ENCODE peak calls at places on chromosome 13, in eight cellular contexts. One of them, this sample, is unnamed.

GRCh38 chr13:60282708-60283107 is 114.3 kb upstream of the TDRD3 start:
- DNase-seq in stromal cell of bone marrow: no peak
- DNase-seq in NCI-H187: no peak
- DNase-seq in HEK293T: no peak
- DNase-seq in WTC11: no peak
- DNase-seq in psoas muscle: no peak
- DNase-seq in foreskin keratinocyte: no peak
- DNase-seq in astrocyte of the cerebellum: no peak
- DNase-seq in this sample: no peak

GRCh38 chr13:35157143-35157755 is 215.2 kb downstream of the NBEA start:
- DNase-seq in stromal cell of bone marrow: peak; percentile 33
- DNase-seq in NCI-H187: no peak
- DNase-seq in HEK293T: peak; percentile 43
- DNase-seq in WTC11: peak; percentile 21
- DNase-seq in psoas muscle: no peak
- DNase-seq in foreskin keratinocyte: peak; percentile 48
- DNase-seq in astrocyte of the cerebellum: peak; percentile 53
- DNase-seq in this sample: peak; percentile 64

GRCh38 chr13:47564041-47564440 is 437.0 kb downstream of the SUCLA2 start:
- DNase-seq in stromal cell of bone marrow: no peak
- DNase-seq in NCI-H187: no peak
- DNase-seq in HEK293T: no peak
- DNase-seq in WTC11: peak; percentile 60
- DNase-seq in psoas muscle: no peak
- DNase-seq in foreskin keratinocyte: no peak
- DNase-seq in astrocyte of the cerebellum: no peak
- DNase-seq in this sample: peak; percentile 77

GRCh38 chr13:108494991-108495661 is 134.3 kb upstream of the MYO16 start:
- DNase-seq in stromal cell of bone marrow: no peak
- DNase-seq in NCI-H187: no peak
- DNase-seq in HEK293T: no peak
- DNase-seq in WTC11: peak; percentile 20
- DNase-seq in psoas muscle: no peak
- DNase-seq in foreskin keratinocyte: peak; percentile 9
- DNase-seq in astrocyte of the cerebellum: no peak
- DNase-seq in this sample: peak; percentile 47

GRCh38 chr13:113934576-113934975 is 39.3 kb downstream of the C13orf46 start:
- DNase-seq in stromal cell of bone marrow: no peak
- DNase-seq in NCI-H187: no peak
- DNase-seq in HEK293T: no peak
- DNase-seq in WTC11: no peak
- DNase-seq in psoas muscle: peak; percentile 8
- DNase-seq in foreskin keratinocyte: no peak
- DNase-seq in astrocyte of the cerebellum: no peak
- DNase-seq in this sample: no peak

GRCh38 chr13:93248627-93249047 is 22.0 kb downstream of the GPC6 start:
- DNase-seq in stromal cell of bone marrow: no peak
- DNase-seq in NCI-H187: peak; percentile 88
- DNase-seq in HEK293T: peak; percentile 73
- DNase-seq in WTC11: peak; percentile 61
- DNase-seq in psoas muscle: no peak
- DNase-seq in foreskin keratinocyte: no peak
- DNase-seq in astrocyte of the cerebellum: peak; percentile 79
- DNase-seq in this sample: peak; percentile 90

GRCh38 chr13:90824027-90824426 is 523.5 kb upstream of the MIR17HG start:
- DNase-seq in stromal cell of bone marrow: no peak
- DNase-seq in NCI-H187: no peak
- DNase-seq in HEK293T: no peak
- DNase-seq in WTC11: no peak
- DNase-seq in psoas muscle: no peak
- DNase-seq in foreskin keratinocyte: peak; percentile 44
- DNase-seq in astrocyte of the cerebellum: no peak
- DNase-seq in this sample: no peak

GRCh38 chr13:30159446-30159839 is 147.9 kb downstream of the KATNAL1 start:
- DNase-seq in stromal cell of bone marrow: peak; percentile 78
- DNase-seq in NCI-H187: no peak
- DNase-seq in HEK293T: no peak
- DNase-seq in WTC11: no peak
- DNase-seq in psoas muscle: no peak
- DNase-seq in foreskin keratinocyte: peak; percentile 32
- DNase-seq in astrocyte of the cerebellum: peak; percentile 82
- DNase-seq in this sample: no peak

GRCh38 chr13:50650936-50651638 is 192.4 kb downstream of the DLEU7 start:
- DNase-seq in stromal cell of bone marrow: no peak
- DNase-seq in NCI-H187: no peak
- DNase-seq in HEK293T: no peak
- DNase-seq in WTC11: no peak
- DNase-seq in psoas muscle: no peak
- DNase-seq in foreskin keratinocyte: no peak
- DNase-seq in astrocyte of the cerebellum: no peak
- DNase-seq in this sample: no peak

GRCh38 chr13:28037399-28037798 is 48.9 kb upstream of the URAD start:
- DNase-seq in stromal cell of bone marrow: peak; percentile 28
- DNase-seq in NCI-H187: no peak
- DNase-seq in HEK293T: no peak
- DNase-seq in WTC11: no peak
- DNase-seq in psoas muscle: no peak
- DNase-seq in foreskin keratinocyte: no peak
- DNase-seq in astrocyte of the cerebellum: no peak
- DNase-seq in this sample: peak; percentile 19

GRCh38 chr13:76014618-76015315 is 378.6 kb downstream of the LMO7 start:
- DNase-seq in stromal cell of bone marrow: no peak
- DNase-seq in NCI-H187: no peak
- DNase-seq in HEK293T: no peak
- DNase-seq in WTC11: no peak
- DNase-seq in psoas muscle: no peak
- DNase-seq in foreskin keratinocyte: peak; percentile 79
- DNase-seq in astrocyte of the cerebellum: no peak
- DNase-seq in this sample: no peak

GRCh38 chr13:85497652-85498051 is 301.6 kb downstream of the SLITRK6 start:
- DNase-seq in stromal cell of bone marrow: peak; percentile 82
- DNase-seq in NCI-H187: no peak
- DNase-seq in HEK293T: no peak
- DNase-seq in WTC11: no peak
- DNase-seq in psoas muscle: no peak
- DNase-seq in foreskin keratinocyte: peak; percentile 91
- DNase-seq in astrocyte of the cerebellum: peak; percentile 92
- DNase-seq in this sample: no peak

GRCh38 chr13:24142886-24143285 is 17.6 kb upstream of the SPATA13 start:
- DNase-seq in stromal cell of bone marrow: no peak
- DNase-seq in NCI-H187: no peak
- DNase-seq in HEK293T: no peak
- DNase-seq in WTC11: no peak
- DNase-seq in psoas muscle: no peak
- DNase-seq in foreskin keratinocyte: no peak
- DNase-seq in astrocyte of the cerebellum: no peak
- DNase-seq in this sample: no peak

GRCh38 chr13:37956536-37956935 is 87.0 kb upstream of the TRPC4 start:
- DNase-seq in stromal cell of bone marrow: no peak
- DNase-seq in NCI-H187: no peak
- DNase-seq in HEK293T: no peak
- DNase-seq in WTC11: no peak
- DNase-seq in psoas muscle: no peak
- DNase-seq in foreskin keratinocyte: peak; percentile 86
- DNase-seq in astrocyte of the cerebellum: no peak
- DNase-seq in this sample: no peak

GRCh38 chr13:27393101-27393500 is 31.3 kb upstream of the GTF3A start:
- DNase-seq in stromal cell of bone marrow: peak; percentile 4
- DNase-seq in NCI-H187: no peak
- DNase-seq in HEK293T: no peak
- DNase-seq in WTC11: no peak
- DNase-seq in psoas muscle: no peak
- DNase-seq in foreskin keratinocyte: no peak
- DNase-seq in astrocyte of the cerebellum: no peak
- DNase-seq in this sample: no peak

GRCh38 chr13:97566907-97567306 is 132.9 kb downstream of the RAP2A start:
- DNase-seq in stromal cell of bone marrow: no peak
- DNase-seq in NCI-H187: no peak
- DNase-seq in HEK293T: no peak
- DNase-seq in WTC11: no peak
- DNase-seq in psoas muscle: no peak
- DNase-seq in foreskin keratinocyte: no peak
- DNase-seq in astrocyte of the cerebellum: no peak
- DNase-seq in this sample: no peak

GRCh38 chr13:40191186-40191980 is 475.1 kb downstream of the FOXO1 start:
- DNase-seq in stromal cell of bone marrow: no peak
- DNase-seq in NCI-H187: no peak
- DNase-seq in HEK293T: no peak
- DNase-seq in WTC11: no peak
- DNase-seq in psoas muscle: no peak
- DNase-seq in foreskin keratinocyte: no peak
- DNase-seq in astrocyte of the cerebellum: no peak
- DNase-seq in this sample: no peak

GRCh38 chr13:42395066-42395821 is 123.3 kb downstream of the AKAP11 start:
- DNase-seq in stromal cell of bone marrow: no peak
- DNase-seq in NCI-H187: no peak
- DNase-seq in HEK293T: no peak
- DNase-seq in WTC11: no peak
- DNase-seq in psoas muscle: no peak
- DNase-seq in foreskin keratinocyte: no peak
- DNase-seq in astrocyte of the cerebellum: no peak
- DNase-seq in this sample: no peak

GRCh38 chr13:97226788-97227627 is 4.9 kb downstream of the MBNL2 start:
- DNase-seq in stromal cell of bone marrow: no peak
- DNase-seq in NCI-H187: no peak
- DNase-seq in HEK293T: peak; percentile 12
- DNase-seq in WTC11: no peak
- DNase-seq in psoas muscle: no peak
- DNase-seq in foreskin keratinocyte: no peak
- DNase-seq in astrocyte of the cerebellum: no peak
- DNase-seq in this sample: peak; percentile 95

GRCh38 chr13:43805071-43805468 is 18.3 kb upstream of the ENOX1 start:
- DNase-seq in stromal cell of bone marrow: peak; percentile 85
- DNase-seq in NCI-H187: no peak
- DNase-seq in HEK293T: no peak
- DNase-seq in WTC11: no peak
- DNase-seq in psoas muscle: no peak
- DNase-seq in foreskin keratinocyte: peak; percentile 99
- DNase-seq in astrocyte of the cerebellum: peak; percentile 76
- DNase-seq in this sample: peak; percentile 51

This sample was measured in mesendoderm.